ENCODE peak calls at places on chromosomes 2 and 18, in eight cellular contexts. One of them, this sample, is unnamed.

GRCh38 chr2:110674620-110675555 is 3.0 kb downstream of the BUB1 start:
- DNase-seq in body of pancreas: no peak
- DNase-seq in NCI-H1417: no peak
- DNase-seq in stimulated activated CD4-positive, alpha-beta T cell treated with anti-CD3 and anti-CD28 coated beads, Interleukin-15, amount 100 ng/mL, for 24 hours: no peak
- DNase-seq in H1: no peak
- DNase-seq in nephron progenitor cell: no peak
- DNase-seq in activated effector memory CD4-positive, alpha-beta T cell treated with Interleukin-2 at 50 U/mL for 16 hours: no peak
- DNase-seq in NCI-H510A: peak; percentile 18
- DNase-seq in this sample: no peak

GRCh38 chr2:237315170-237315880 is 98.6 kb downstream of the COL6A3 start:
- DNase-seq in NCI-H510A: no peak
- DNase-seq in NCI-H1417: no peak
- DNase-seq in body of pancreas: peak; percentile 81
- DNase-seq in activated effector memory CD4-positive, alpha-beta T cell treated with Interleukin-2 at 50 U/mL for 16 hours: no peak
- DNase-seq in stimulated activated CD4-positive, alpha-beta T cell treated with anti-CD3 and anti-CD28 coated beads, Interleukin-15, amount 100 ng/mL, for 24 hours: no peak
- DNase-seq in H1: no peak
- DNase-seq in nephron progenitor cell: peak; percentile 63
- DNase-seq in this sample: no peak

GRCh38 chr2:16716051-16716450 is 50.4 kb upstream of the CYRIA start:
- DNase-seq in NCI-H510A: no peak
- DNase-seq in activated effector memory CD4-positive, alpha-beta T cell treated with Interleukin-2 at 50 U/mL for 16 hours: no peak
- DNase-seq in NCI-H1417: no peak
- DNase-seq in body of pancreas: no peak
- DNase-seq in H1: no peak
- DNase-seq in stimulated activated CD4-positive, alpha-beta T cell treated with anti-CD3 and anti-CD28 coated beads, Interleukin-15, amount 100 ng/mL, for 24 hours: no peak
- DNase-seq in nephron progenitor cell: no peak
- DNase-seq in this sample: no peak

GRCh38 chr2:56191617-56192016 is 7.8 kb downstream of the CCDC85A start:
- DNase-seq in activated effector memory CD4-positive, alpha-beta T cell treated with Interleukin-2 at 50 U/mL for 16 hours: no peak
- DNase-seq in NCI-H510A: peak; percentile 4
- DNase-seq in NCI-H1417: peak; percentile 84
- DNase-seq in stimulated activated CD4-positive, alpha-beta T cell treated with anti-CD3 and anti-CD28 coated beads, Interleukin-15, amount 100 ng/mL, for 24 hours: no peak
- DNase-seq in body of pancreas: no peak
- DNase-seq in nephron progenitor cell: peak; percentile 20
- DNase-seq in H1: peak; percentile 48
- DNase-seq in this sample: peak; percentile 63

GRCh38 chr18:23487738-23488625 is 15.3 kb upstream of the RMC1 start:
- DNase-seq in activated effector memory CD4-positive, alpha-beta T cell treated with Interleukin-2 at 50 U/mL for 16 hours: no peak
- DNase-seq in NCI-H1417: no peak
- DNase-seq in NCI-H510A: no peak
- DNase-seq in body of pancreas: no peak
- DNase-seq in H1: no peak
- DNase-seq in stimulated activated CD4-positive, alpha-beta T cell treated with anti-CD3 and anti-CD28 coated beads, Interleukin-15, amount 100 ng/mL, for 24 hours: peak; percentile 48
- DNase-seq in nephron progenitor cell: no peak
- DNase-seq in this sample: no peak

GRCh38 chr2:65227471-65228248 is at the start of gene ACTR2:
- DNase-seq in NCI-H1417: peak; percentile 97
- DNase-seq in NCI-H510A: peak; percentile 90
- DNase-seq in body of pancreas: peak; percentile 95
- DNase-seq in stimulated activated CD4-positive, alpha-beta T cell treated with anti-CD3 and anti-CD28 coated beads, Interleukin-15, amount 100 ng/mL, for 24 hours: peak; percentile 96
- DNase-seq in H1: peak; percentile 93
- DNase-seq in activated effector memory CD4-positive, alpha-beta T cell treated with Interleukin-2 at 50 U/mL for 16 hours: peak; percentile 93
- DNase-seq in nephron progenitor cell: peak; percentile 96
- DNase-seq in this sample: peak; percentile 91

GRCh38 chr2:152162141-152162540 is 13.4 kb downstream of the STAM2 start:
- DNase-seq in NCI-H1417: no peak
- DNase-seq in stimulated activated CD4-positive, alpha-beta T cell treated with anti-CD3 and anti-CD28 coated beads, Interleukin-15, amount 100 ng/mL, for 24 hours: no peak
- DNase-seq in body of pancreas: no peak
- DNase-seq in activated effector memory CD4-positive, alpha-beta T cell treated with Interleukin-2 at 50 U/mL for 16 hours: no peak
- DNase-seq in H1: no peak
- DNase-seq in nephron progenitor cell: no peak
- DNase-seq in NCI-H510A: no peak
- DNase-seq in this sample: no peak

GRCh38 chr2:8453904-8454302 is 228.0 kb upstream of the ID2 start:
- DNase-seq in NCI-H1417: no peak
- DNase-seq in activated effector memory CD4-positive, alpha-beta T cell treated with Interleukin-2 at 50 U/mL for 16 hours: no peak
- DNase-seq in stimulated activated CD4-positive, alpha-beta T cell treated with anti-CD3 and anti-CD28 coated beads, Interleukin-15, amount 100 ng/mL, for 24 hours: no peak
- DNase-seq in nephron progenitor cell: no peak
- DNase-seq in body of pancreas: no peak
- DNase-seq in NCI-H510A: no peak
- DNase-seq in H1: no peak
- DNase-seq in this sample: no peak

GRCh38 chr2:60906395-60906794 is 25.0 kb downstream of the REL start:
- DNase-seq in body of pancreas: no peak
- DNase-seq in stimulated activated CD4-positive, alpha-beta T cell treated with anti-CD3 and anti-CD28 coated beads, Interleukin-15, amount 100 ng/mL, for 24 hours: no peak
- DNase-seq in activated effector memory CD4-positive, alpha-beta T cell treated with Interleukin-2 at 50 U/mL for 16 hours: no peak
- DNase-seq in H1: no peak
- DNase-seq in NCI-H1417: no peak
- DNase-seq in NCI-H510A: no peak
- DNase-seq in nephron progenitor cell: no peak
- DNase-seq in this sample: no peak

GRCh38 chr18:3626927-3627240 is 176.9 kb downstream of the TGIF1 start:
- DNase-seq in NCI-H1417: no peak
- DNase-seq in activated effector memory CD4-positive, alpha-beta T cell treated with Interleukin-2 at 50 U/mL for 16 hours: no peak
- DNase-seq in NCI-H510A: no peak
- DNase-seq in H1: no peak
- DNase-seq in stimulated activated CD4-positive, alpha-beta T cell treated with anti-CD3 and anti-CD28 coated beads, Interleukin-15, amount 100 ng/mL, for 24 hours: no peak
- DNase-seq in body of pancreas: no peak
- DNase-seq in nephron progenitor cell: no peak
- DNase-seq in this sample: no peak

GRCh38 chr18:75210274-75211001 is at the start of gene TSHZ1:
- DNase-seq in activated effector memory CD4-positive, alpha-beta T cell treated with Interleukin-2 at 50 U/mL for 16 hours: peak; percentile 24
- DNase-seq in body of pancreas: peak; percentile 73
- DNase-seq in stimulated activated CD4-positive, alpha-beta T cell treated with anti-CD3 and anti-CD28 coated beads, Interleukin-15, amount 100 ng/mL, for 24 hours: peak; percentile 67
- DNase-seq in nephron progenitor cell: no peak
- DNase-seq in NCI-H1417: peak; percentile 96
- DNase-seq in NCI-H510A: peak; percentile 90
- DNase-seq in H1: no peak
- DNase-seq in this sample: peak; percentile 91

GRCh38 chr2:126822921-126823320 is 75.8 kb upstream of the TEX51 start:
- DNase-seq in H1: no peak
- DNase-seq in NCI-H510A: no peak
- DNase-seq in nephron progenitor cell: no peak
- DNase-seq in stimulated activated CD4-positive, alpha-beta T cell treated with anti-CD3 and anti-CD28 coated beads, Interleukin-15, amount 100 ng/mL, for 24 hours: no peak
- DNase-seq in body of pancreas: no peak
- DNase-seq in NCI-H1417: no peak
- DNase-seq in activated effector memory CD4-positive, alpha-beta T cell treated with Interleukin-2 at 50 U/mL for 16 hours: no peak
- DNase-seq in this sample: no peak

GRCh38 chr2:22946553-22946952 is 438.4 kb upstream of the KLHL29 start:
- DNase-seq in activated effector memory CD4-positive, alpha-beta T cell treated with Interleukin-2 at 50 U/mL for 16 hours: no peak
- DNase-seq in NCI-H510A: no peak
- DNase-seq in nephron progenitor cell: no peak
- DNase-seq in NCI-H1417: no peak
- DNase-seq in body of pancreas: no peak
- DNase-seq in stimulated activated CD4-positive, alpha-beta T cell treated with anti-CD3 and anti-CD28 coated beads, Interleukin-15, amount 100 ng/mL, for 24 hours: no peak
- DNase-seq in H1: no peak
- DNase-seq in this sample: no peak

GRCh38 chr2:105396254-105397024 is 2.4 kb downstream of the FHL2 start:
- DNase-seq in activated effector memory CD4-positive, alpha-beta T cell treated with Interleukin-2 at 50 U/mL for 16 hours: no peak
- DNase-seq in nephron progenitor cell: no peak
- DNase-seq in NCI-H510A: no peak
- DNase-seq in body of pancreas: no peak
- DNase-seq in H1: no peak
- DNase-seq in stimulated activated CD4-positive, alpha-beta T cell treated with anti-CD3 and anti-CD28 coated beads, Interleukin-15, amount 100 ng/mL, for 24 hours: peak; percentile 66
- DNase-seq in NCI-H1417: no peak
- DNase-seq in this sample: no peak

GRCh38 chr2:119301413-119301812 is 65.2 kb downstream of the C2orf76 start:
- DNase-seq in activated effector memory CD4-positive, alpha-beta T cell treated with Interleukin-2 at 50 U/mL for 16 hours: no peak
- DNase-seq in stimulated activated CD4-positive, alpha-beta T cell treated with anti-CD3 and anti-CD28 coated beads, Interleukin-15, amount 100 ng/mL, for 24 hours: no peak
- DNase-seq in H1: no peak
- DNase-seq in NCI-H1417: peak; percentile 17
- DNase-seq in nephron progenitor cell: no peak
- DNase-seq in NCI-H510A: no peak
- DNase-seq in body of pancreas: no peak
- DNase-seq in this sample: no peak

GRCh38 chr2:53505814-53506213 is 261.8 kb upstream of the CHAC2 start:
- DNase-seq in nephron progenitor cell: no peak
- DNase-seq in NCI-H1417: no peak
- DNase-seq in H1: no peak
- DNase-seq in NCI-H510A: no peak
- DNase-seq in activated effector memory CD4-positive, alpha-beta T cell treated with Interleukin-2 at 50 U/mL for 16 hours: no peak
- DNase-seq in stimulated activated CD4-positive, alpha-beta T cell treated with anti-CD3 and anti-CD28 coated beads, Interleukin-15, amount 100 ng/mL, for 24 hours: no peak
- DNase-seq in body of pancreas: no peak
- DNase-seq in this sample: no peak

GRCh38 chr2:156342252-156343095 is 10.0 kb upstream of the NR4A2 start:
- DNase-seq in stimulated activated CD4-positive, alpha-beta T cell treated with anti-CD3 and anti-CD28 coated beads, Interleukin-15, amount 100 ng/mL, for 24 hours: peak; percentile 92
- DNase-seq in NCI-H1417: peak; percentile 75
- DNase-seq in nephron progenitor cell: peak; percentile 89
- DNase-seq in NCI-H510A: peak; percentile 74
- DNase-seq in body of pancreas: peak; percentile 96
- DNase-seq in activated effector memory CD4-positive, alpha-beta T cell treated with Interleukin-2 at 50 U/mL for 16 hours: peak; percentile 74
- DNase-seq in H1: peak; percentile 82
- DNase-seq in this sample: peak; percentile 86

GRCh38 chr2:24894750-24895149 is 25.3 kb downstream of the ADCY3 start:
- DNase-seq in stimulated activated CD4-positive, alpha-beta T cell treated with anti-CD3 and anti-CD28 coated beads, Interleukin-15, amount 100 ng/mL, for 24 hours: no peak
- DNase-seq in NCI-H510A: no peak
- DNase-seq in NCI-H1417: no peak
- DNase-seq in nephron progenitor cell: no peak
- DNase-seq in activated effector memory CD4-positive, alpha-beta T cell treated with Interleukin-2 at 50 U/mL for 16 hours: no peak
- DNase-seq in H1: no peak
- DNase-seq in body of pancreas: no peak
- DNase-seq in this sample: no peak

GRCh38 chr2:31132786-31133185 is 5.5 kb downstream of the GALNT14 start:
- DNase-seq in body of pancreas: no peak
- DNase-seq in nephron progenitor cell: no peak
- DNase-seq in activated effector memory CD4-positive, alpha-beta T cell treated with Interleukin-2 at 50 U/mL for 16 hours: no peak
- DNase-seq in H1: no peak
- DNase-seq in NCI-H510A: no peak
- DNase-seq in stimulated activated CD4-positive, alpha-beta T cell treated with anti-CD3 and anti-CD28 coated beads, Interleukin-15, amount 100 ng/mL, for 24 hours: no peak
- DNase-seq in NCI-H1417: no peak
- DNase-seq in this sample: no peak

GRCh38 chr2:36800381-36800780 is 103.9 kb downstream of the VIT start:
- DNase-seq in stimulated activated CD4-positive, alpha-beta T cell treated with anti-CD3 and anti-CD28 coated beads, Interleukin-15, amount 100 ng/mL, for 24 hours: peak; percentile 77
- DNase-seq in body of pancreas: no peak
- DNase-seq in NCI-H1417: no peak
- DNase-seq in nephron progenitor cell: no peak
- DNase-seq in NCI-H510A: no peak
- DNase-seq in activated effector memory CD4-positive, alpha-beta T cell treated with Interleukin-2 at 50 U/mL for 16 hours: no peak
- DNase-seq in H1: no peak
- DNase-seq in this sample: no peak

GRCh38 chr2:178111743-178112142 is 494 bp upstream of the RBM45 start:
- DNase-seq in NCI-H1417: no peak
- DNase-seq in nephron progenitor cell: no peak
- DNase-seq in stimulated activated CD4-positive, alpha-beta T cell treated with anti-CD3 and anti-CD28 coated beads, Interleukin-15, amount 100 ng/mL, for 24 hours: no peak
- DNase-seq in body of pancreas: no peak
- DNase-seq in NCI-H510A: no peak
- DNase-seq in H1: no peak
- DNase-seq in activated effector memory CD4-positive, alpha-beta T cell treated with Interleukin-2 at 50 U/mL for 16 hours: no peak
- DNase-seq in this sample: no peak

This sample was measured in DMS153.